ENCODE peak calls at places on chromosomes 12 and 14, in four cellular contexts. F is tibial artery, C is testis, E is HFF-Myc. X is an unnamed sample.

GRCh38 chr12:111775205-111776193 is 8.8 kb downstream of the ALDH2 start:
- DNase-seq in E (peak; percentile 42), C (peak; percentile 88), F (peak; percentile 91), X (peak; percentile 91)

GRCh38 chr12:94071258-94071657 is 77.1 kb upstream of the PLXNC1 start:
- DNase-seq in F (no peak), C (no peak), E (no peak), X (no peak)

GRCh38 chr12:115455268-115455681 is 771.3 kb upstream of the TBX3 start:
- DNase-seq in F (no peak), E (no peak), C (no peak), X (no peak)

GRCh38 chr12:6887460-6887859 is 14.4 kb upstream of the SPSB2 start:
- DNase-seq in F (no peak), E (no peak), C (no peak), X (no peak)

GRCh38 chr12:66965613-66966012 is 286.7 kb upstream of the GRIP1 start:
- DNase-seq in C (no peak), E (no peak), F (no peak), X (no peak)

GRCh38 chr12:44775916-44776315 is 100.2 kb downstream of the NELL2 start:
- DNase-seq in F (no peak), C (no peak), E (no peak), X (no peak)

GRCh38 chr14:56333361-56334279 is 215.4 kb downstream of the PELI2 start:
- DNase-seq in E (peak; percentile 82), F (no peak), C (no peak), X (peak; percentile 54)

GRCh38 chr12:70756118-70756517 is 118.9 kb upstream of the PTPRB start:
- DNase-seq in F (no peak), C (no peak), E (no peak), X (no peak)

GRCh38 chr14:89304972-89305703 is 111.9 kb downstream of the FOXN3 start:
- DNase-seq in C (no peak), E (no peak), F (peak; percentile 63), X (peak; percentile 62)

GRCh38 chr14:51367600-51367931 is 127.5 kb downstream of the TMX1 start:
- DNase-seq in E (peak; percentile 70), F (no peak), C (no peak), X (no peak)

GRCh38 chr12:3658327-3659163 is 94.4 kb downstream of the CRACR2A start:
- DNase-seq in E (no peak), F (no peak), C (no peak), X (no peak)
- TF ChIP-seq CTCF in E (peak; percentile 53), F (no peak), C (no peak), X (peak; percentile 51)

GRCh38 chr12:102976609-102977280 is 19.3 kb downstream of the ASCL1 start:
- DNase-seq in E (no peak), C (no peak), F (no peak), X (no peak)
- TF ChIP-seq CTCF in E (no peak), C (peak; percentile 19), F (no peak), X (no peak)

GRCh38 chr12:49707127-49707811 is at the start of gene FMNL3:
- DNase-seq in C (peak; percentile 99), E (peak; percentile 71), F (peak; percentile 97), X (peak; percentile 96)

GRCh38 chr12:49705479-49706267 is 1.5 kb downstream of the FMNL3 start:
- DNase-seq in E (no peak), F (peak; percentile 39), C (peak; percentile 80), X (peak; percentile 70)

GRCh38 chr12:49706351-49707126 is 666 bp downstream of the FMNL3 start:
- DNase-seq in F (peak; percentile 25), C (peak; percentile 46), E (no peak), X (no peak)

GRCh38 chr12:49708851-49709250 is 1.6 kb upstream of the FMNL3 start:
- DNase-seq in F (no peak), C (no peak), E (no peak), X (no peak)

DNA sequence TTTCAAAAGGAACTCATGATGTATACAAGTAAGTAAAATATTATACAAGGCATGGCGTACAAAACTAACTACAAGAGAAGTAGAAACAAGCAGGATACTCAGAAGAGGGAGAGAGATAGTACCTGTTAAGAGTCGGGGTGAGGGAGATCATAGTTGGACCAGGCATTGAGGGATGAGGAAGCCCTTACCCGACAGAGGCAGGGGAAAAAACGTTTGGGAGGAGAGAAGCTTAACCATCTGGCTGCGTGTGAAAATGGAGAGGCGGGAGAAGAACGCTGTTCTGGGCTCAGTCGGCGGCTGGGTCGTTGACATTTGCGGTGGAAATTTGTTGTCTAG is 575 bp upstream of the FMNL3 start:
- DNase-seq in F (no peak), E (no peak), C (no peak), X (no peak)
- TF ChIP-seq CTCF in F (no peak), E (no peak), C (no peak), X (peak; percentile 32)

GRCh38 chr12:119990382-119990874 is 1.4 kb downstream of the BICDL1 start:
- DNase-seq in C (no peak), F (no peak), E (no peak), X (no peak)

GRCh38 chr12:119988788-119989618 is at the start of gene BICDL1:
- DNase-seq in C (peak; percentile 97), F (peak; percentile 27), E (no peak), X (peak; percentile 44)

GRCh38 chr12:119992129-119992705 is 3.2 kb downstream of the BICDL1 start:
- DNase-seq in C (no peak), F (no peak), E (no peak), X (no peak)

GRCh38 chr12:119989619-119990381 is 764 bp downstream of the BICDL1 start:
- DNase-seq in F (peak; percentile 65), E (no peak), C (peak; percentile 90), X (peak; percentile 57)

DNA sequence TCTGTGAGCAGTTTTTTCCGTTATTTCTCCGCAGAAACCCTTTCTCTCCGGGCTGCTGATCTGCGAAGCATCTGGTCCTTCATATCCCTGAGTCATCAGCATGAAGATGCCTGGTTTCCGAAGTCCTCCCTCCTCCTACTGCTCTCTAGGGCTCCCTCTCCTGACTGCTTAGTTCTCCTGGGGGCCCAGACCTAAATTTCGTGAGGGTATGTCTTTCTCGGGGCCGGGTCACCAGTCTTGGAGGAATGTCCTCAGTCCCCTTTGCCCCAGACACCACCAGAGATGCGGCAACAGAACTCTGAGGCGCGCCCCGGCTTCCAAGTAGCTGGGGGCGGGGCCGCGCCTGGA is 622 bp upstream of the BICDL1 start:
- DNase-seq in E (peak; percentile 31), C (no peak), F (no peak), X (no peak)
- TF ChIP-seq CTCF in E (peak; percentile 42), C (no peak), F (no peak), X (no peak)

GRCh38 chr14:73763396-73763795 is 49.2 kb upstream of the PNMA1 start:
- DNase-seq in F (no peak), C (no peak), E (no peak), X (no peak)

GRCh38 chr14:73764406-73764805 is 50.2 kb upstream of the PNMA1 start:
- DNase-seq in F (no peak), C (no peak), E (no peak), X (no peak)

GRCh38 chr14:73762375-73762822 is 48.2 kb upstream of the PNMA1 start:
- DNase-seq in C (no peak), E (no peak), F (no peak), X (no peak)

GRCh38 chr14:73761621-73762355 is 47.6 kb upstream of the PNMA1 start:
- DNase-seq in F (no peak), C (no peak), E (no peak), X (no peak)

DNA sequence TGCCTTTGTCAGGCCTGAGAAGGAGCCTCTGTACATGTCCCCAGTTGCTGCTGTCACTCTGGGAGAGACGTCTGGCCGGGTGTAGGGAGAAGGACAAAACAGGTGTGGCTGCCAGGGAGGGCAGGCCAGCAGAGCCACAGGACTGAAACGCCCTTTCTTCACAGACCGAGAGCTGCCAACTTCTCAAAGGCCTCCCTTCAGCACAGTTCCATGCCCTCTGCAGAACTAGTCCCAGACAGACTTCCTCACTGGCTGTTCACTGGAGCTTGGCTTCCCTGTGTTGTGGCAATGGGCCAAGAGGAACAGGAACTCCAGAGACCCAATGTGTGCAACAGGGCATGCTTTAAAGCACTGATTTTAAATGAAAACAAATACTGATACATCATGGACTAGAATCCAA is 50.7 kb upstream of the PNMA1 start:
- DNase-seq in C (no peak), E (no peak), F (peak; percentile 81), X (peak; percentile 92)
- TF ChIP-seq CTCF in C (no peak), E (no peak), F (no peak), X (no peak)

GRCh38 chr12:14936224-14936861 is 2.0 kb downstream of the ERP27 start:
- DNase-seq in C (no peak), E (no peak), F (no peak), X (no peak)

GRCh38 chr12:14935031-14935430 is 3.3 kb downstream of the ERP27 start:
- DNase-seq in E (no peak), C (no peak), F (no peak), X (no peak)

GRCh38 chr12:14938301-14938700 is at the start of gene ERP27:
- DNase-seq in E (no peak), C (no peak), F (no peak), X (no peak)

GRCh38 chr12:14937014-14937413 is 1.3 kb downstream of the ERP27 start:
- DNase-seq in E (no peak), F (no peak), C (no peak), X (no peak)

GRCh38 chr12:14937689-14938088 is 648 bp downstream of the ERP27 start:
- DNase-seq in E (no peak), C (no peak), F (no peak), X (no peak)
- TF ChIP-seq CTCF in E (peak; percentile 18), C (no peak), F (no peak), X (peak; percentile 51)